ENCODE peak calls at places on chromosomes 3 and 15, in four cellular contexts. X, S, K and D are unnamed samples.

GRCh38 chr3:53155763-53156162 is 5.2 kb upstream of the PRKCD start:
- DNase-seq in X (no peak), S (no peak), K (peak), D (peak)

GRCh38 chr15:56917652-56918045 is 795 bp upstream of the TCF12 start:
- DNase-seq in X (peak), S (no peak), K (no peak), D (no peak)

GRCh38 chr15:87752250-87752951 is 504.1 kb downstream of the NTRK3 start:
- DNase-seq in X (no peak), S (no peak), K (no peak), D (peak)

GRCh38 chr3:50165388-50166308 is 10.5 kb downstream of the SEMA3F start:
- DNase-seq in X (peak), S (no peak), K (no peak), D (no peak)

GRCh38 chr15:86164222-86164898 is 84.7 kb downstream of the AGBL1 start:
- DNase-seq in X (no peak), S (peak), K (no peak), D (peak)

GRCh38 chr3:33884204-33884561 is 85.8 kb downstream of the PDCD6IP start:
- DNase-seq in X (no peak), S (no peak), K (no peak), D (no peak)

GRCh38 chr3:162295323-162295983 is 798.8 kb downstream of the OTOL1 start:
- DNase-seq in X (no peak), S (no peak), K (no peak), D (peak)

GRCh38 chr3:13715167-13715954 is 164.5 kb downstream of the WNT7A start:
- DNase-seq in X (peak), S (no peak), K (no peak), D (no peak)

GRCh38 chr3:27160779-27161287 is 208.3 kb downstream of the NEK10 start:
- DNase-seq in X (no peak), S (no peak), K (no peak), D (no peak)

GRCh38 chr3:194711913-194712312 is 26.2 kb downstream of the FAM43A start:
- DNase-seq in X (no peak), S (peak), K (no peak), D (peak)

GRCh38 chr15:70356062-70356860 is 258.5 kb upstream of the TLE3 start:
- DNase-seq in X (no peak), S (no peak), K (no peak), D (no peak)

GRCh38 chr3:4850928-4851265 is 128.3 kb upstream of the BHLHE40 start:
- DNase-seq in X (no peak), S (no peak), K (no peak), D (no peak)

GRCh38 chr3:161415506-161416231 is 44.4 kb upstream of the SPTSSB start:
- DNase-seq in X (no peak), S (no peak), K (peak), D (peak)

GRCh38 chr3:144175644-144176425 is 204.2 kb downstream of the DIPK2A start:
- DNase-seq in X (no peak), S (no peak), K (no peak), D (peak)
- TF ChIP-seq CTCF in X (no peak), S (no peak), K (no peak), D (no peak)

GRCh38 chr15:100114526-100114925 is 227.2 kb downstream of the ADAMTS17 start:
- DNase-seq in X (no peak), S (no peak), K (no peak), D (no peak)
- H3K4me3 ChIP-seq in X (peak), S (no peak), K (peak), D (no peak)

GRCh38 chr3:25903371-25903770 is 113.5 kb downstream of the OXSM start:
- DNase-seq in X (no peak), S (no peak), K (no peak), D (no peak)

GRCh38 chr3:25906132-25906906 is 116.4 kb downstream of the OXSM start:
- DNase-seq in X (no peak), S (no peak), K (no peak), D (no peak)

GRCh38 chr3:25901796-25902195 is 111.9 kb downstream of the OXSM start:
- DNase-seq in X (no peak), S (no peak), K (no peak), D (no peak)

GRCh38 chr3:25902586-25902985 is 112.7 kb downstream of the OXSM start:
- DNase-seq in X (no peak), S (no peak), K (no peak), D (no peak)

DNA sequence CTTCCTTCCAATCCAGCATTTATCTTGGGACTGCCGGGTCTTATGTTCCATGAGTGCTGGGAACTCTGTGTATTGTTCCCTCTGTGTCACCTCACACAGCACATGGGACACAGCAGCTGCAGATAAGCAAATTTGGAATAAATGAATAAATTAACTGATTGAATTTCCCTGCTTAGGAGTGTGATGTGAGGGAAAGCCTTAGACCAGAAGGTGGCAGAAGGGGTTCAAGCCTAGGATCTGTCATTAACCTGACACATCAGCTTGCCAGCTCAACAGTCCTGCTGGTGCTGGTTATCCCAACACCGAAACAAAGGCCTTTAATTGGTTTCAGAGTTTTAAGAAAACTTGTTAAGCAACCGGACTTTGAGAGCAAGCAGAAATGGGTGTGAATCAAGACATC is 114.4 kb downstream of the OXSM start:
- DNase-seq in X (no peak), S (no peak), K (no peak), D (peak)
- TF ChIP-seq CTCF in X (no peak), S (no peak), K (no peak), D (peak)

DNA sequence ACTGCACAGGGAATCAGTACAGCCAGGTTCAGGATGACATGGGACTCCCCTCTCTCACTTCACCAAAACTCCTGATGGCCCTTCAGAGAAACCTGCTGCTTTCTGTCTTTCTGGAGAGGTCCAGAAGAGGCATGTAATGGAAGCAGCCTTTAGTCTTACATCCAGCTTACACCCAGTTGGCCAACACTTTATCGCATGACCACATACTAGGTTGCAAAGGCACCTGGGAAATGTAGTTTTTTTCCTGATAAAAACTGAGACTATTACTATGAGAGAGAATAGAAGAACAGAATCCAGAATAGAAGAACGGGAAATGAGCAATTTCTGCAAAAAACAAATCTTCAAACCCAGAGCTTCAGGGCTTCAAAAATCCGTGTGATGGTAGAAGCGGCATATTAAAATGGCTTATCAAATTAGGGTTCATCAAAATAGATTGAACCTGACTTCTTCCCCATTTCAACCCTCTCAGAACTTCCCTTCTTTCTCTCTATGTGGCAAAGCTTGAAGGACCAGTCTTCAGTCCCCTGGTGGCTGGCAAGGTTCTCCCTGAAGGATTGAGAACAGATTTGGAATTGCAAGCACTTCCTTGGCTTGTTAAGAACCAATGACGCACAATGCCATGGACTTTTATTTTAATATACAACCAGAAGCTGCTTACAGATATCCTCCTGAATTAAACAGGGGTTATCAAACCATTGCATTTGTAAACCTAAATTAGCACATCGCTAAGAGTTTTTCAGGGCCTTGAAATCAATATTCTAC is 34.4 kb downstream of the CORO2B start:
- DNase-seq in X (no peak), S (no peak), K (no peak), D (peak)
- H3K4me3 ChIP-seq in X (no peak), S (no peak), K (no peak), D (no peak)

GRCh38 chr3:109559389-109559788 is 222.0 kb upstream of the DPPA4 start:
- DNase-seq in X (no peak), S (no peak), K (no peak), D (no peak)
- TF ChIP-seq CTCF in X (no peak), S (no peak), K (no peak), D (no peak)

GRCh38 chr3:118102737-118103136 is 931.9 kb downstream of the IGSF11 start:
- DNase-seq in X (no peak), S (no peak), K (no peak), D (peak)
- H3K4me3 ChIP-seq in X (no peak), S (no peak), K (no peak), D (no peak)

GRCh38 chr3:153625506-153625905 is 463.5 kb downstream of the RAP2B start:
- DNase-seq in X (no peak), S (no peak), K (no peak), D (no peak)
- TF ChIP-seq CTCF in X (no peak), S (no peak), K (no peak), D (no peak)